ENCODE peak calls at places on chromosomes 3 and 15, in five cellular contexts. R is ovary; I is GM23248; M is CD8-positive, alpha-beta T cell; G is WERI-Rb-1. D is an unnamed sample.

GRCh38 chr15:63042879-63043340 is 363 bp downstream of the TPM1 start:
- DNase-seq in M (no peak), R (no peak), I (peak), G (no peak), D (no peak)

GRCh38 chr3:49869525-49870126 is at the start of gene CAMKV:
- DNase-seq in I (peak), M (no peak), G (peak), R (no peak), D (no peak)

GRCh38 chr3:128625409-128625945 is 25.1 kb downstream of the RPN1 start:
- DNase-seq in M (no peak), G (no peak), R (no peak), I (no peak), D (no peak)

GRCh38 chr3:190533511-190534282 is 19.8 kb downstream of the IL1RAP start:
- DNase-seq in G (no peak), I (peak), M (no peak), R (peak), D (peak)

GRCh38 chr3:160486459-160486869 is 36.9 kb upstream of the TRIM59 start:
- DNase-seq in M (no peak), I (peak), R (no peak), G (no peak), D (no peak)

GRCh38 chr3:194869482-194870169 is 183.9 kb downstream of the FAM43A start:
- DNase-seq in G (no peak), R (no peak), I (peak), M (no peak), D (no peak)

GRCh38 chr3:69791919-69792399 is 52.7 kb downstream of the MITF start:
- DNase-seq in M (no peak), R (no peak), I (peak), G (no peak), D (no peak)

GRCh38 chr15:25053000-25053815 is 98.4 kb downstream of the SNRPN start:
- DNase-seq in M (no peak), R (peak), G (no peak), I (no peak), D (no peak)

GRCh38 chr3:66998899-66999235 is 760 bp downstream of the KBTBD8 start:
- DNase-seq in I (no peak), G (no peak), R (no peak), M (no peak), D (no peak)

GRCh38 chr15:77033729-77034619 is 36.9 kb downstream of the TSPAN3 start:
- DNase-seq in G (no peak), R (no peak), I (no peak), M (peak), D (peak)

GRCh38 chr3:195133462-195133861 is 137.5 kb downstream of the XXYLT1 start:
- DNase-seq in G (no peak), I (peak), M (peak), R (no peak), D (no peak)

GRCh38 chr3:44132061-44132460 is 109.6 kb upstream of the TOPAZ1 start:
- DNase-seq in I (peak), M (no peak), R (no peak), G (no peak), D (no peak)

GRCh38 chr3:71305246-71306206 is 278.0 kb downstream of the FOXP1 start:
- DNase-seq in G (no peak), R (peak), I (no peak), M (no peak), D (no peak)
- H3K4me3 ChIP-seq in G (no peak), R (peak), I (no peak), M (peak), D (peak)

GRCh38 chr3:168141405-168141993 is 45.8 kb upstream of the GOLIM4 start:
- DNase-seq in I (no peak), G (no peak), R (no peak), M (no peak), D (no peak)
- H3K27ac ChIP-seq in I (no peak), G (no peak), R (no peak), M (no peak), D (no peak)

DNA sequence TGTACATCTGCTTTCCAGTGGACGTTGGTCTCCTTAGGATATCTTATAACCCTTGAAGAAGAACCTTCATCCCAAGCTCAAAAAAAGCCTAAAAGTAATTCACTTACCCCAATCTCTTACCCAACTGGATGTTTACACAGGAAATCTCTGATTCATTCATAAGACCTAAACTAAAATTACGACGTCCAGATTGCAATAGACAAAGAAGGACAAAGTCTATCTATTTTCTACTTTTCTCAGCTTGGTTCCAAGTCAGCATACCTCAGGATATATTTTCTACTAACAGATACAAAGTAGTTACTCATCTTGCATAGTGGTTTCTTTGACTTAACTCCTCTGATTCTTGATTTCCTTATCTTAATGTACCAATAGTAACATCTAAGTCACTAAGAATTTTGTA is 669.9 kb downstream of the OTOL1 start:
- DNase-seq in G (no peak), R (no peak), I (peak), M (no peak), D (no peak)
- H3K4me3 ChIP-seq in G (no peak), R (no peak), I (no peak), M (no peak), D (no peak)

GRCh38 chr15:48579945-48580671 is 65.4 kb downstream of the FBN1 start:
- DNase-seq in G (no peak), R (no peak), M (no peak), I (peak), D (no peak)
- H3K27ac ChIP-seq in G (no peak), R (no peak), M (no peak), I (peak), D (no peak)

GRCh38 chr15:95664435-95664834 is 666.1 kb upstream of the NR2F2 start:
- DNase-seq in I (no peak), R (no peak), G (no peak), M (no peak), D (no peak)
- H3K4me3 ChIP-seq in I (no peak), R (no peak), G (no peak), M (no peak), D (no peak)

GRCh38 chr3:171354706-171355582 is 105.3 kb downstream of the TNIK start:
- DNase-seq in G (no peak), R (no peak), M (no peak), I (no peak), D (no peak)
- H3K27ac ChIP-seq in G (no peak), R (no peak), M (no peak), I (no peak), D (peak)

DNA sequence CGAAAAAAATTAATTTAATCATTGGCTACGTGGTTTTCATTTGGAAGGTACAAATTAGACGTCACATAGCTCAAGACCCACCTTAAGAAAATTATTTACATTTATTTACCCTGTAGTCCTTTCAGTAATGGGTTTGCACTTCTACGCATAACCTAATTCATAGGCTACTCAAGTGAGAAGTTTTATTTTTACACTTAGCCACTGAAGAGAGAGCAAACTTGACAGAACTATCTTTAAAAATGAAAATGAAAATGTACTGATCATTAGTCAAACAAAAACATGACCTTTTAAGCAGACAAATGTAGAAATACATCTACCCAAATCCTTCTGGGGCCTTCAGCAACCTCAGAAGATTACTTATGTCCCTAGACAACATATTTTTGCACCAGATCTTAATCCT is 269.4 kb upstream of the TTC14 start:
- DNase-seq in R (no peak), M (no peak), I (no peak), G (no peak), D (no peak)
- H3K4me3 ChIP-seq in R (no peak), M (no peak), I (no peak), G (no peak), D (no peak)

GRCh38 chr15:42107483-42107882 is 13.1 kb upstream of the PLA2G4D start:
- DNase-seq in I (peak), M (no peak), G (no peak), R (no peak), D (no peak)

GRCh38 chr15:42106278-42106677 is 11.9 kb upstream of the PLA2G4D start:
- DNase-seq in R (no peak), I (no peak), M (no peak), G (no peak), D (no peak)

GRCh38 chr15:42108808-42109207 is 14.4 kb upstream of the PLA2G4D start:
- DNase-seq in I (no peak), M (no peak), G (no peak), R (no peak), D (no peak)

GRCh38 chr15:42110367-42110766 is 16.0 kb upstream of the PLA2G4D start:
- DNase-seq in M (no peak), R (no peak), I (no peak), G (no peak), D (no peak)

GRCh38 chr15:42108189-42108588 is 13.8 kb upstream of the PLA2G4D start:
- DNase-seq in I (no peak), M (no peak), G (no peak), R (no peak), D (no peak)
- H3K27ac ChIP-seq in I (no peak), M (no peak), G (no peak), R (no peak), D (no peak)

GRCh38 chr15:68114356-68114755 is 60.2 kb downstream of the PIAS1 start:
- DNase-seq in R (no peak), I (peak), M (no peak), G (no peak), D (no peak)
- H3K4me3 ChIP-seq in R (peak), I (peak), M (peak), G (no peak), D (peak)

D was measured in RWPE2.